ENCODE peak calls at places on chromosomes 3 and 15, in seven cellular contexts. X, R, V, A, C, M and B are unnamed samples.

GRCh38 chr3:128170866-128171516 is 17.7 kb downstream of the EEFSEC start:
- DNase-seq in X (no peak), R (no peak), V (peak), A (peak), C (no peak), M (peak), B (peak)

GRCh38 chr3:43632269-43632733 is 10.5 kb upstream of the ANO10 start:
- DNase-seq in X (no peak), R (no peak), V (peak), A (no peak), C (no peak), M (no peak), B (no peak)

GRCh38 chr3:156189927-156190326 is 69.5 kb downstream of the KCNAB1 start:
- DNase-seq in X (no peak), R (no peak), V (no peak), A (no peak), C (no peak), M (no peak), B (no peak)

GRCh38 chr3:128348075-128348474 is 118.6 kb downstream of the DNAJB8 start:
- DNase-seq in X (no peak), R (no peak), V (no peak), A (no peak), C (no peak), M (no peak), B (no peak)

GRCh38 chr3:6989608-6990291 is 128.8 kb downstream of the GRM7 start:
- DNase-seq in X (no peak), R (no peak), V (no peak), A (no peak), C (no peak), M (no peak), B (no peak)

GRCh38 chr3:45753095-45753494 is 43.2 kb downstream of the SLC6A20 start:
- DNase-seq in X (no peak), R (no peak), V (no peak), A (no peak), C (no peak), M (no peak), B (no peak)

GRCh38 chr3:45549961-45550360 is 44.6 kb upstream of the LIMD1 start:
- DNase-seq in X (no peak), R (no peak), V (no peak), A (no peak), C (no peak), M (peak), B (peak)

GRCh38 chr3:52277972-52278509 is 408 bp downstream of the WDR82 start:
- DNase-seq in X (peak), R (no peak), V (peak), A (no peak), C (no peak), M (peak), B (no peak)

GRCh38 chr3:65861718-65862117 is 177.0 kb downstream of the MAGI1 start:
- DNase-seq in X (no peak), R (no peak), V (no peak), A (no peak), C (no peak), M (no peak), B (no peak)

GRCh38 chr15:93173369-93173768 is 84.4 kb upstream of the RGMA start:
- DNase-seq in X (no peak), R (no peak), V (no peak), A (no peak), C (no peak), M (no peak), B (no peak)

GRCh38 chr15:92801774-92802464 is 98.2 kb upstream of the CHD2 start:
- DNase-seq in X (no peak), R (no peak), V (no peak), A (no peak), C (no peak), M (peak), B (no peak)